ENCODE peak calls at places on chromosomes 2 and 18, in four cellular contexts. M is progenitor cell of endocrine pancreas, R is PC-3, O is HL-60. E is an unnamed sample.

GRCh38 chr2:120949957-120950590 is 214.4 kb downstream of the GLI2 start:
- DNase-seq in M (no peak), R (peak), O (no peak), E (no peak)

GRCh38 chr2:232854082-232854481 is 16.0 kb upstream of the SNORC start:
- DNase-seq in M (no peak), R (peak), O (no peak), E (no peak)

GRCh38 chr2:12293868-12294267 is 422.9 kb upstream of the TRIB2 start:
- DNase-seq in M (no peak), R (no peak), O (no peak), E (no peak)

GRCh38 chr2:95269036-95269680 is 5.1 kb upstream of the PROM2 start:
- DNase-seq in M (no peak), R (no peak), O (no peak), E (no peak)

GRCh38 chr2:40105593-40105992 is 326.5 kb upstream of the THUMPD2 start:
- DNase-seq in M (no peak), R (no peak), O (no peak), E (no peak)

GRCh38 chr2:240836781-240837467 is 16.9 kb upstream of the KIF1A start:
- DNase-seq in M (no peak), R (peak), O (no peak), E (no peak)

GRCh38 chr18:22674300-22674699 is 256.6 kb upstream of the CTAGE1 start:
- DNase-seq in M (no peak), R (peak), O (no peak), E (no peak)

GRCh38 chr2:98484652-98485452 is 40.2 kb downstream of the INPP4A start:
- DNase-seq in M (no peak), R (peak), O (no peak), E (peak)

GRCh38 chr2:26033270-26033768 is 565 bp upstream of the RAB10 start:
- DNase-seq in M (no peak), R (peak), O (peak), E (peak)

GRCh38 chr2:220556658-220557057 is 929.2 kb downstream of the SLC4A3 start:
- DNase-seq in M (no peak), R (peak), O (no peak), E (no peak)

GRCh38 chr2:96815326-96816126 is 542 bp upstream of the CNNM3 start:
- DNase-seq in M (no peak), R (peak), O (no peak), E (no peak)